ENCODE peak calls at places on chromosomes 3 and 15, in four cellular contexts. R is A549, B is WTC11, N is HepG2. E is an unnamed sample.

GRCh38 chr15:59299919-59300617 is 72.6 kb downstream of the MYO1E start:
- DNase-seq in B (no peak), N (no peak), R (peak; percentile 97), E (no peak)

GRCh38 chr15:39504812-39505211 is 76.1 kb upstream of the THBS1 start:
- DNase-seq in B (no peak), N (no peak), R (peak; percentile 5), E (no peak)

GRCh38 chr3:45191424-45191823 is 34.7 kb downstream of the TMEM158 start:
- DNase-seq in R (no peak), B (no peak), N (no peak), E (no peak)

GRCh38 chr15:40441012-40441735 is 421 bp downstream of the BAHD1 start:
- DNase-seq in B (peak; percentile 75), R (no peak), N (no peak), E (peak; percentile 76)

GRCh38 chr3:71707600-71707999 is 17.6 kb downstream of the EIF4E3 start:
- DNase-seq in B (no peak), N (no peak), R (peak; percentile 27), E (no peak)

GRCh38 chr3:165439765-165440164 is 243.6 kb upstream of the SLITRK3 start:
- DNase-seq in N (no peak), B (no peak), R (no peak), E (no peak)

GRCh38 chr15:25508369-25509002 is 69.7 kb upstream of the UBE3A start:
- DNase-seq in N (peak; percentile 7), R (peak; percentile 29), B (no peak), E (peak; percentile 55)

GRCh38 chr3:49903451-49904424 is at the start of gene MST1R:
- DNase-seq in R (peak; percentile 74), B (peak; percentile 94), N (peak; percentile 27), E (peak; percentile 90)

GRCh38 chr3:153284282-153284938 is 122.4 kb downstream of the RAP2B start:
- DNase-seq in N (peak; percentile 10), R (peak; percentile 86), B (no peak), E (peak; percentile 67)

GRCh38 chr3:180820400-180820799 is 92.1 kb upstream of the FXR1 start:
- DNase-seq in B (no peak), R (no peak), N (no peak), E (no peak)

GRCh38 chr15:43268111-43269105 is 1.7 kb upstream of the TGM5 start:
- DNase-seq in N (peak; percentile 11), B (peak; percentile 75), R (no peak), E (peak; percentile 49)

GRCh38 chr3:34106879-34107278 is 308.4 kb downstream of the PDCD6IP start:
- DNase-seq in N (no peak), R (peak; percentile 27), B (peak; percentile 61), E (peak; percentile 51)

GRCh38 chr3:125281411-125281810 is 68.9 kb upstream of the SLC12A8 start:
- DNase-seq in N (no peak), B (no peak), R (no peak), E (no peak)
- TF ChIP-seq HMGXB4 in N (no peak), B (no peak), R (no peak), E (no peak)

GRCh38 chr3:195101927-195102608 is 168.9 kb downstream of the XXYLT1 start:
- DNase-seq in B (no peak), N (no peak), R (no peak), E (no peak)

GRCh38 chr3:195099976-195100755 is 170.8 kb downstream of the XXYLT1 start:
- DNase-seq in B (no peak), R (no peak), N (no peak), E (no peak)

GRCh38 chr3:195098741-195099525 is 172.0 kb downstream of the XXYLT1 start:
- DNase-seq in N (no peak), R (no peak), B (no peak), E (no peak)

GRCh38 chr3:195102609-195103467 is 168.1 kb downstream of the XXYLT1 start:
- DNase-seq in B (no peak), R (peak; percentile 82), N (no peak), E (peak; percentile 61)

GRCh38 chr3:195100903-195101591 is 169.9 kb downstream of the XXYLT1 start:
- DNase-seq in R (no peak), B (no peak), N (no peak), E (no peak)
- TF ChIP-seq HMGXB4 in R (no peak), B (no peak), N (no peak), E (no peak)

GRCh38 chr15:47386459-47386858 is 330.8 kb upstream of the SEMA6D start:
- DNase-seq in N (no peak), B (no peak), R (no peak), E (no peak)

GRCh38 chr15:47383801-47384200 is 333.5 kb upstream of the SEMA6D start:
- DNase-seq in R (no peak), N (no peak), B (no peak), E (no peak)

GRCh38 chr15:47383102-47383501 is 334.2 kb upstream of the SEMA6D start:
- DNase-seq in N (no peak), B (no peak), R (no peak), E (no peak)

GRCh38 chr15:47384776-47385175 is 332.5 kb upstream of the SEMA6D start:
- DNase-seq in N (no peak), R (no peak), B (no peak), E (no peak)

GRCh38 chr15:47384316-47384715 is 333.0 kb upstream of the SEMA6D start:
- DNase-seq in N (no peak), B (no peak), R (peak; percentile 0), E (no peak)
- TF ChIP-seq HMGXB4 in N (no peak), B (no peak), R (no peak), E (no peak)

GRCh38 chr3:127712881-127713771 is 40.4 kb downstream of the ABTB1 start:
- DNase-seq in B (no peak), R (no peak), N (no peak), E (no peak)
- TF ChIP-seq HMGXB4 in B (no peak), R (no peak), N (no peak), E (no peak)

GRCh38 chr15:89714775-89715174 is 24.2 kb downstream of the WDR93 start:
- DNase-seq in B (no peak), N (no peak), R (no peak), E (no peak)
- TF ChIP-seq HMGXB4 in B (no peak), N (no peak), R (no peak), E (no peak)

DNA sequence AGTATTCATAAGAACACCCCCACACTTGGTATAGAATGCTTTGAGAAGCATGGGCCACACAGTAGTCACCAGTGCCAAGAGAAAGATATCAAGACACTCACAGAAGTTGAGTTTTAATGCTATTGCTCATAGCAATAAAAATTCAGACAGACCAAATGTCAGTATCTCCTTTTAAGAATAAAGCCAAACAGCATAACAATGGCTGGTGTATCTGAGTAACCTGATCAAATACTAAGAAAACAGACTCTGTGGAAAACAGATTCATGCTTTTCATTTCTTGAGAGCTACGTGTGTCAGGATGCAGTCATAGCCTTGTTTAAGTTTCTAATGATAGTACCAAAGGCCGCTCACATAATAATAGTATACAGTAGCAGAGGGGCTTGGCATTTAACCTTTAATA is 778.5 kb downstream of the MECOM start:
- DNase-seq in R (peak; percentile 29), B (no peak), N (no peak), E (no peak)
- TF ChIP-seq HMGXB4 in R (no peak), B (no peak), N (no peak), E (no peak)

E was measured in K562.